ENCODE peak calls at places on chromosomes 2 and 18, in nine cellular contexts. One of them, this sample, is unnamed. For H3K9me3, the result is how much of the 10 kb centered on the place peaks cover.

GRCh38 chr2:238483656-238484055 is 56.9 kb downstream of the ASB1 start:
- DNase-seq in K562: no peak
- DNase-seq in transverse colon: no peak
- DNase-seq in stomach: no peak
- DNase-seq in A549: no peak
- DNase-seq in ovary: no peak
- DNase-seq in SK-N-SH: no peak
- DNase-seq in upper lobe of left lung: no peak
- DNase-seq in sigmoid colon: no peak
- DNase-seq in this sample: peak

GRCh38 chr2:237483018-237483731 is 3.9 kb upstream of the MLPH start:
- DNase-seq in upper lobe of left lung: no peak
- DNase-seq in A549: peak
- DNase-seq in K562: no peak
- DNase-seq in transverse colon: peak
- DNase-seq in SK-N-SH: no peak
- DNase-seq in ovary: no peak
- DNase-seq in stomach: peak
- DNase-seq in sigmoid colon: no peak
- DNase-seq in this sample: no peak

GRCh38 chr2:152054593-152054992 is 44.3 kb downstream of the CACNB4 start:
- DNase-seq in SK-N-SH: no peak
- DNase-seq in upper lobe of left lung: no peak
- DNase-seq in sigmoid colon: no peak
- DNase-seq in transverse colon: no peak
- DNase-seq in A549: no peak
- DNase-seq in stomach: no peak
- DNase-seq in K562: no peak
- DNase-seq in ovary: no peak
- DNase-seq in this sample: no peak

GRCh38 chr18:23249348-23249747 is 114.1 kb downstream of the CABLES1 start:
- DNase-seq in stomach: no peak
- DNase-seq in ovary: no peak
- DNase-seq in A549: no peak
- DNase-seq in upper lobe of left lung: no peak
- DNase-seq in SK-N-SH: no peak
- DNase-seq in transverse colon: no peak
- DNase-seq in K562: no peak
- DNase-seq in sigmoid colon: no peak
- DNase-seq in this sample: no peak

GRCh38 chr18:23504720-23505119 is 1.4 kb downstream of the RMC1 start:
- DNase-seq in upper lobe of left lung: no peak
- DNase-seq in sigmoid colon: no peak
- DNase-seq in SK-N-SH: no peak
- DNase-seq in ovary: no peak
- DNase-seq in stomach: no peak
- DNase-seq in K562: no peak
- DNase-seq in A549: no peak
- DNase-seq in transverse colon: no peak
- DNase-seq in this sample: no peak

GRCh38 chr2:164739966-164740365 is 101.7 kb downstream of the COBLL1 start:
- DNase-seq in upper lobe of left lung: no peak
- DNase-seq in stomach: no peak
- DNase-seq in SK-N-SH: no peak
- DNase-seq in K562: no peak
- DNase-seq in transverse colon: no peak
- DNase-seq in ovary: no peak
- DNase-seq in sigmoid colon: no peak
- DNase-seq in A549: no peak
- DNase-seq in this sample: no peak

GRCh38 chr2:47028846-47029560 is 113.4 kb upstream of the MCFD2 start:
- DNase-seq in A549: no peak
- DNase-seq in sigmoid colon: no peak
- DNase-seq in upper lobe of left lung: no peak
- DNase-seq in K562: no peak
- DNase-seq in ovary: no peak
- DNase-seq in stomach: no peak
- DNase-seq in transverse colon: no peak
- DNase-seq in SK-N-SH: no peak
- DNase-seq in this sample: no peak

GRCh38 chr18:50654211-50654610 is 94.3 kb downstream of the MAPK4 start:
- DNase-seq in SK-N-SH: no peak
- DNase-seq in A549: no peak
- DNase-seq in ovary: no peak
- DNase-seq in K562: no peak
- DNase-seq in sigmoid colon: peak
- DNase-seq in stomach: no peak
- DNase-seq in upper lobe of left lung: no peak
- DNase-seq in transverse colon: no peak
- DNase-seq in this sample: no peak

GRCh38 chr2:12334289-12335003 is 382.3 kb upstream of the TRIB2 start:
- DNase-seq in A549: no peak
- DNase-seq in sigmoid colon: no peak
- DNase-seq in SK-N-SH: no peak
- DNase-seq in stomach: no peak
- DNase-seq in upper lobe of left lung: no peak
- DNase-seq in K562: no peak
- DNase-seq in transverse colon: no peak
- DNase-seq in ovary: no peak
- DNase-seq in this sample: no peak

GRCh38 chr18:51006948-51007786 is 22.8 kb upstream of the SMAD4 start:
- DNase-seq in K562: no peak
- DNase-seq in stomach: no peak
- DNase-seq in upper lobe of left lung: no peak
- DNase-seq in transverse colon: no peak
- DNase-seq in ovary: no peak
- DNase-seq in sigmoid colon: no peak
- DNase-seq in A549: no peak
- DNase-seq in SK-N-SH: no peak
- DNase-seq in this sample: no peak

GRCh38 chr2:82998770-82999169 is 1460.3 kb downstream of the SUCLG1 start:
- DNase-seq in upper lobe of left lung: no peak
- DNase-seq in ovary: no peak
- DNase-seq in K562: no peak
- DNase-seq in SK-N-SH: no peak
- DNase-seq in sigmoid colon: no peak
- DNase-seq in A549: no peak
- DNase-seq in stomach: no peak
- DNase-seq in transverse colon: no peak
- DNase-seq in this sample: no peak

GRCh38 chr2:171432206-171432968 is 1.4 kb downstream of the METTL8 start:
- DNase-seq in K562: no peak
- DNase-seq in ovary: no peak
- DNase-seq in SK-N-SH: no peak
- DNase-seq in sigmoid colon: no peak
- DNase-seq in upper lobe of left lung: no peak
- DNase-seq in A549: no peak
- DNase-seq in transverse colon: no peak
- DNase-seq in stomach: no peak
- DNase-seq in this sample: no peak
- H3K9me3 ChIP-seq in K562: under half
- H3K9me3 ChIP-seq in ovary: under half
- H3K9me3 ChIP-seq in SK-N-SH: under half
- H3K9me3 ChIP-seq in sigmoid colon: under half
- H3K9me3 ChIP-seq in upper lobe of left lung: under half
- H3K9me3 ChIP-seq in A549: under half
- H3K9me3 ChIP-seq in transverse colon: under half
- H3K9me3 ChIP-seq in stomach: under half
- H3K9me3 ChIP-seq in this sample: under half

DNA sequence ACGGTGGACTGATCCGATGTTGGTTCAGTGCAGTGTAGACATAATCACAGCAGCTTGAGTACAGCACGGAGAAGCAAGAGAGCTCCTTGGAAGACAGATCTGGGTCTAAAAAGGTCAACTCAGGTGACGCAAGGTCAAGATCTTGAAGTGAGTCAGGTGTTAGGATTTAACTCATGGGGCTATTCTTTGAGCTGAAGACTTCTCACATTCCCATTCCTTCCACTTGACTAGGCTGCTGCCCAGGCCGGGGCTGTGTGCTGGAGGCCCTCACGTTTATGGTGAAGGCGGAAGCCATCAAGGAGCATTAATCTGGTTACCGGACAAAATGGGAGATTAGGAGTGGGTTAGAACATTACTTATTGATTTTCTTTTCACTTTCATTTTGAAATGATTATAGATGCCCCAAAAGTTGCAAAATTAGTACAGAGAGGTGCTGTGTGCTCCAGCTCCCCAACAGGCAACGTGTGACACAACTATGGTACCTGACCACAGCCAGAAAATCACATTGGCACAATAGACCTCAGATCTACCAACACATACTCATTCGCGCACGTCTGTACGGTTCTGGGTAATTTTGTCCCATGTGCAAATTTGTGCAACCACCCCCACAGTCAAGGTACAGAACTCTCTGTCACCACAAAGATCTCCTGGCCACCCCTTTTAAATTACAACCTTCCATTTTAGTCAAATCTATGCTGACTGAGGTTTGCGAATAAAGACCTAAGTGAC is 77.6 kb upstream of the SEC11C start:
- DNase-seq in A549: no peak
- DNase-seq in stomach: no peak
- DNase-seq in ovary: no peak
- DNase-seq in SK-N-SH: no peak
- DNase-seq in K562: no peak
- DNase-seq in sigmoid colon: no peak
- DNase-seq in transverse colon: no peak
- DNase-seq in upper lobe of left lung: no peak
- DNase-seq in this sample: no peak
- TF ChIP-seq EP300 in A549: no peak
- TF ChIP-seq EP300 in stomach: no peak
- TF ChIP-seq EP300 in ovary: no peak
- TF ChIP-seq EP300 in SK-N-SH: no peak
- TF ChIP-seq EP300 in K562: no peak
- TF ChIP-seq EP300 in sigmoid colon: no peak
- TF ChIP-seq EP300 in transverse colon: no peak
- TF ChIP-seq EP300 in upper lobe of left lung: no peak
- TF ChIP-seq EP300 in this sample: no peak

DNA sequence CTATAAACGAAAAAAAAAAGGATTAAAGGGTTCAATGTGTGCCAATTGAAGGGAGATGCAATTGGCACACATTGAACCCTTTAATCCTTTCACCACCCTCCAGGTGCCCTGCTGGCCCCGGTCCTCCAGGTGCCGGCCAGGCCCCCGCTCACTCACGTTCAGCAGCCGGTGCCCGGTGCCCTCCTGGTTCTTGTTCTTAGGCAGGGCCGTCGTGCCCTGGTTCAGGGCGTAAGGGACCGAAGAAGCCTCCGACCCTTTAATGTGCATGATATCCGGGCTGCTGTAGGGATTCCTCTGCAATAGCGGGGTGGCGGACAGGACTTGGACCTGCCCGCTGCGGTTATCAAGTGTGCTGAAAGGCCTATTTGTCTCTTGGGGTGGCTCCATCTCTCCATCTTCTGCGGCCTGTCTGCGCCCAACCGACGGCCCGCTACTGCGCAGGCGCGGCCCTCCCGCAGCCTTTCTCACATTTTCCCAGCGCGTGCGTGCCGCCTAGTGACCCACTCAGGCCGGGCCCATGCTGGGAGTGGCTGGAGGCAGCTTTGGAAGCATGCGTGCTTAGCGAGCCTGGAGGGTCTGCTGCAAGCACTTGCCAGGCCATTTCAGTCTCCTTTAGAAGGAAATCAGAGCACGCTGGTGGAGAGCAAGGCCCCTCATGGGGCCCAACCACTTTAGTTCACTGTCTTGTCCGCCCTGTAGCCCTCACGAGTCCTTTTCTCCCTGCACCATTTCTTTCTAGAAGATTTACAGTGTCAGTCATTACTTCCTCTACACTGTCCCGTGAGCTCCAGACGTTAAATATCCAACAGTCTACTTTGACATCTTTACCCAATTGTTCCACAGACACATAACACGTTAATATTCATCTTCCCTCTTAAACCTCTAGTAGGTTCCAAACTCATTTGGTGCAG is 24.3 kb downstream of the TMEM237 start:
- DNase-seq in A549: no peak
- DNase-seq in stomach: peak
- DNase-seq in sigmoid colon: peak
- DNase-seq in upper lobe of left lung: peak
- DNase-seq in ovary: peak
- DNase-seq in SK-N-SH: peak
- DNase-seq in K562: peak
- DNase-seq in transverse colon: peak
- DNase-seq in this sample: peak
- H3K4me3 ChIP-seq in A549: no peak
- H3K4me3 ChIP-seq in stomach: no peak
- H3K4me3 ChIP-seq in sigmoid colon: no peak
- H3K4me3 ChIP-seq in upper lobe of left lung: peak
- H3K4me3 ChIP-seq in ovary: no peak
- H3K4me3 ChIP-seq in SK-N-SH: no peak
- H3K4me3 ChIP-seq in K562: no peak
- H3K4me3 ChIP-seq in transverse colon: no peak
- H3K4me3 ChIP-seq in this sample: peak

GRCh38 chr18:48125724-48126123 is 195.3 kb upstream of the SMAD2 start:
- DNase-seq in sigmoid colon: no peak
- DNase-seq in SK-N-SH: no peak
- DNase-seq in stomach: peak
- DNase-seq in upper lobe of left lung: no peak
- DNase-seq in ovary: no peak
- DNase-seq in transverse colon: no peak
- DNase-seq in K562: no peak
- DNase-seq in A549: no peak
- DNase-seq in this sample: no peak

GRCh38 chr18:48124857-48125626 is 194.6 kb upstream of the SMAD2 start:
- DNase-seq in K562: no peak
- DNase-seq in A549: no peak
- DNase-seq in transverse colon: no peak
- DNase-seq in ovary: no peak
- DNase-seq in upper lobe of left lung: no peak
- DNase-seq in stomach: no peak
- DNase-seq in sigmoid colon: no peak
- DNase-seq in SK-N-SH: no peak
- DNase-seq in this sample: no peak

GRCh38 chr18:48126240-48126639 is 195.8 kb upstream of the SMAD2 start:
- DNase-seq in K562: no peak
- DNase-seq in sigmoid colon: no peak
- DNase-seq in upper lobe of left lung: no peak
- DNase-seq in SK-N-SH: no peak
- DNase-seq in A549: no peak
- DNase-seq in stomach: no peak
- DNase-seq in ovary: no peak
- DNase-seq in transverse colon: no peak
- DNase-seq in this sample: no peak

GRCh38 chr18:48129621-48130082 is 199.2 kb upstream of the SMAD2 start:
- DNase-seq in sigmoid colon: no peak
- DNase-seq in upper lobe of left lung: no peak
- DNase-seq in A549: no peak
- DNase-seq in SK-N-SH: no peak
- DNase-seq in ovary: peak
- DNase-seq in stomach: no peak
- DNase-seq in transverse colon: no peak
- DNase-seq in K562: no peak
- DNase-seq in this sample: peak

DNA sequence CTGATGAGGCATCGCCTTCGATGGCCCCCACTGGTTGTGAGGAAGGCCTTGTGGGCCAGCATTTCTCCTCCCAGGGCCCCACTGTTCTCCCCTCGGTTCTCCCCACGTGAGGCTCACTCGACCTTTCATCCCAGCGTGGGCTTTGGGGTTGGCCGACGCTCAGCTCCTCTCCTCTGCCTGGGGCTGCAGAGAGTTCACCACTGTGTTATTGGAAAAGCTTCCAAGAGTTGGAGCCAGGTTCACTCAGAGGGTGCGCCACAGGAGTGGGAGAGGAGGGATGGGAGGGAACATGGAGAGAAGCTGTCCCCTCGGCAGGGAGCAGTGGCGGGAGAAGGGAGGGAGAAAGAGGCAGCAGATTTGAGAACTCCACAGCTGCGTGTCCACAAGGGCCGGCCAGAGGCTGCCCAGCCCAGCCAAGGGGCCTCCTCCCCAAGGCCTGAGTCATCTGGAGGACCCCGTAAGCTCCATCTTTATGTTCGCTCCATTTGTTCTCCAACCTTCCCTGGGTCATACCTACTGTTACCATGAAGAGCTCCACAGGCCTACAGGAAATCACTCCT is 197.2 kb upstream of the SMAD2 start:
- DNase-seq in upper lobe of left lung: no peak
- DNase-seq in K562: no peak
- DNase-seq in transverse colon: no peak
- DNase-seq in A549: no peak
- DNase-seq in stomach: no peak
- DNase-seq in SK-N-SH: no peak
- DNase-seq in sigmoid colon: no peak
- DNase-seq in ovary: peak
- DNase-seq in this sample: no peak
- H3K9me3 ChIP-seq in upper lobe of left lung: under half
- H3K9me3 ChIP-seq in K562: under half
- H3K9me3 ChIP-seq in transverse colon: under half
- H3K9me3 ChIP-seq in A549: under half
- H3K9me3 ChIP-seq in stomach: under half
- H3K9me3 ChIP-seq in SK-N-SH: under half
- H3K9me3 ChIP-seq in sigmoid colon: under half
- H3K9me3 ChIP-seq in ovary: under half
- H3K9me3 ChIP-seq in this sample: under half

This sample was measured in suprapubic skin.